ENCODE peak calls at places on chromosomes 4 and X, in seven cellular contexts. F, H, Y, U, X, Z and R are unnamed samples.

GRCh38 chr4:7306566-7306965 is 114.2 kb downstream of the SORCS2 start:
- DNase-seq in H (no peak), Z (no peak), X (no peak), U (no peak), F (no peak), Y (no peak), R (no peak)

GRCh38 chr4:44002368-44002767 is 446.2 kb downstream of the KCTD8 start:
- DNase-seq in U (no peak), F (no peak), H (peak; percentile 6), X (no peak), Z (no peak), Y (no peak), R (no peak)

GRCh38 chrX:18885317-18886004 is 98.5 kb downstream of the PHKA2 start:
- DNase-seq in H (peak; percentile 17), Y (no peak), U (no peak), Z (peak; percentile 33), F (peak; percentile 54), X (no peak), R (no peak)

GRCh38 chr4:80535551-80535950 is 200.0 kb downstream of the CFAP299 start:
- DNase-seq in X (no peak), F (no peak), Y (no peak), Z (no peak), U (peak; percentile 32), H (no peak), R (no peak)

GRCh38 chr4:8010618-8011017 is 71.0 kb upstream of the AFAP1 start:
- DNase-seq in X (no peak), H (no peak), Z (no peak), Y (no peak), U (no peak), F (peak; percentile 78), R (no peak)

GRCh38 chrX:43106009-43106408 is 328.0 kb upstream of the PPP1R2C start:
- DNase-seq in Y (no peak), F (no peak), H (no peak), U (no peak), X (no peak), Z (no peak), R (no peak)

GRCh38 chrX:69222103-69223090 is 57.1 kb upstream of the PJA1 start:
- DNase-seq in Z (peak; percentile 68), X (peak; percentile 93), U (peak; percentile 83), H (peak; percentile 86), F (peak; percentile 83), Y (peak; percentile 65), R (peak; percentile 2)

GRCh38 chrX:87338510-87338909 is 179.1 kb upstream of the KLHL4 start:
- DNase-seq in Y (no peak), X (no peak), H (peak; percentile 34), U (peak; percentile 47), Z (peak; percentile 42), F (no peak), R (no peak)

GRCh38 chrX:153836921-153837320 is 6.6 kb upstream of the PDZD4 start:
- DNase-seq in F (no peak), Y (no peak), Z (no peak), U (no peak), H (no peak), X (no peak), R (no peak)

GRCh38 chr4:11480683-11481082 is 52.0 kb upstream of the HS3ST1 start:
- DNase-seq in X (no peak), U (peak; percentile 30), H (no peak), F (peak; percentile 69), Z (peak; percentile 51), Y (peak; percentile 67), R (no peak)

GRCh38 chrX:68999351-68999750 is 165.9 kb downstream of the PJA1 start:
- DNase-seq in Y (peak; percentile 42), Z (peak; percentile 38), X (peak; percentile 27), U (peak; percentile 92), F (no peak), H (no peak), R (peak; percentile 43)

DNA sequence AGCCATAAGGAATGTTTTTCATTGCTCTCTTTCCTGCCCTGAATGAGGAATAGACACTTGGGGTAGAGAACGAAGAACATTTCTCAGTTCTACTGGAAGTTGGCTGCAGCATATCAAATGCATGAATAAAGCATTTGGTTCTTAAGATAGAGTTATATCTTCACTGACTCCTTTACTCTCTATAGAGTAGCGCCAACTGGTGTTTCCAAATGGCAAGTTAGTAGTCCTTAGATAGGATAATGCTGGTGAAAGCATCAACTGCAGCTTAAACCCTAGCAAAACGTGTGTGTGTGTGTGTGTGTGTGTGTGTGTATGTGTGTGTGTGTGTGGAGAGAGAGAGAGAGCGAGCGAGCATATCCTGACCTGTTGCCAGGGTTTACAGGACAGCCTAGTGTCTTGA is 62.2 kb upstream of the FRMPD4 start:
- DNase-seq in U (peak; percentile 50), X (no peak), Z (peak; percentile 15), H (peak; percentile 2), F (no peak), Y (no peak), R (no peak)
- TF ChIP-seq CTCF in U (peak; percentile 44), X (no peak), Z (peak; percentile 36), H (no peak), F (no peak), Y (no peak), R (peak; percentile 12)

GRCh38 chrX:39821709-39822095 is 276.1 kb downstream of the BCOR start:
- DNase-seq in Y (no peak), X (peak; percentile 72), Z (no peak), F (no peak), U (no peak), H (no peak), R (no peak)
- H3K4me3 ChIP-seq in Y (peak overlapping the region; percentile 50), X (no peak overlapping the region), Z (no peak overlapping the region), F (no peak overlapping the region), U (no peak overlapping the region), H (peak overlapping the region; percentile 49), R (peak overlapping the region; percentile 28)

DNA sequence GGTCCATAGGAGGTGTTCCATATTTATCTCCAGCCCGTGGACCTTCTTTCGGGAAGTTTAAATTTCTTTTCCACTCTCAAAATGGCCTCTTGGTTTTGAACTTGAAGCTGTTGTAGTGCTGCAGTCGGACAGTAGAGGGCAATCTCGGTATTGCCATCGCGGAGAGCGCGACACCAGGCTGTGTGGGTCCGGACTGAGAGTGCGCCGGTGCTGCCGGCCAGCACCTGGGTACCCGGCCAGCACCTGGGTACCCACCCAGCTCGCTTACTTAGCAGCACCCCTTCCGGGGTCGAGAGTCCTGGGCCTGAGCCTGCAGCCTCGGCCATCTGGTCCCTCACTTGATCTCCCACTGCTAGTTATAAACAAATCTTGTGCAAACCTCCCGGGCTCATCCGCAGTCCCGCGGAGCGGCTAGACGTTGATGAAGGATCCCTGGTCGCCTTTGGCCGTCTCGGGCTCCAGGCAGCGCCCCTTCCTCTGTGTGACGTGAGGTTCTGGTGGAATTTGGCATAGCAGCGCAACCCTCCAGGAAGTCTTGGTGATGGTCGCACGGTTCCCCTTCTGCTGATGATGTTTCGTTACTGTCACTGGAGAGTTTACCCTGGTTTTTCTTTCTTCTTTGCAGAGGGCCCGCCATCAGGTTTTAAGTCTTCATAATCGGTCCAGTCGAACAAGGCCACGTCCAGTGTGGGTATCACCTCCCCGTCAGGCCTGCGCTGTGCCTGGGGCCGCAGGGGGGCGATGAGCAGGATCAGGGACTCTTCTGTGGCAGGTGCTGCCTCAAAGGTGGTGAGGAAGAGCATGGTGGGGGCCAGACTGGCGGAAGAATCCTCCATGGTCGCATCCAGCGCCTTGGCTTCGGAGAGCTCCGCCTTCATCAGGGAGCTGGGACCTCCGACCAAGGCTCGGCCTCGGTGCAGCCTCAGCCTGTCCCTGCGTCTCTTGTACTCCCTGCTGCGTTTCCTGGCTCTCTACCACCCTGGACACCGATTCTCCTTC is 17.8 kb downstream of the FAM9A start:
- DNase-seq in U (peak; percentile 23), F (no peak), Z (peak; percentile 1), Y (no peak), X (peak; percentile 82), H (peak; percentile 79), R (no peak)
- TF ChIP-seq CTCF in U (peak; percentile 50), F (no peak), Z (peak; percentile 23), Y (no peak), X (peak; percentile 80), H (peak; percentile 73), R (peak; percentile 46)

GRCh38 chr4:168830777-168831512 is 179.1 kb downstream of the CBR4 start:
- DNase-seq in F (no peak), H (no peak), U (peak; percentile 35), X (no peak), Y (no peak), Z (no peak), R (no peak)
- H3K4me3 ChIP-seq in F (no peak overlapping the region), H (peak overlapping the region; percentile 92), U (peak overlapping the region; percentile 96), X (peak overlapping the region; percentile 92), Y (peak overlapping the region; percentile 76), Z (no peak overlapping the region), R (no peak overlapping the region)